ENCODE peak calls at places on chromosome 6, in four cellular contexts. L, T, G and C are unnamed samples.

GRCh38 chr6:56311086-56311485 is 63.7 kb upstream of the COL21A1 start:
- DNase-seq in T (no peak), L (no peak), G (no peak), C (no peak)

GRCh38 chr6:125512621-125513020 is 210.9 kb upstream of the HDDC2 start:
- DNase-seq in L (peak), T (peak), G (no peak), C (no peak)

GRCh38 chr6:132898376-132898775 is 84.0 kb downstream of the RPS12 start:
- DNase-seq in G (no peak), L (no peak), T (no peak), C (no peak)

GRCh38 chr6:138588805-138589434 is 89.6 kb upstream of the NHSL1 start:
- DNase-seq in T (peak), L (peak), G (peak), C (peak)

GRCh38 chr6:81838724-81839425 is 86.4 kb upstream of the TENT5A start:
- DNase-seq in L (peak), G (no peak), T (no peak), C (no peak)

GRCh38 chr6:34809914-34810882 is 18.3 kb downstream of the BLTP3A start:
- DNase-seq in G (no peak), T (no peak), L (no peak), C (no peak)

GRCh38 chr6:100493206-100493888 is 28.6 kb upstream of the SIM1 start:
- DNase-seq in T (no peak), L (no peak), G (no peak), C (no peak)

GRCh38 chr6:87407531-87407895 is 259 bp upstream of the CFAP206 start:
- DNase-seq in L (no peak), G (no peak), T (no peak), C (no peak)

GRCh38 chr6:108961985-108962384 is 113.8 kb downstream of the ARMC2 start:
- DNase-seq in L (no peak), T (no peak), G (no peak), C (no peak)

GRCh38 chr6:35213824-35214756 is at the start of gene SCUBE3:
- DNase-seq in G (peak), T (no peak), L (no peak), C (no peak)

GRCh38 chr6:118810420-118811027 is 83.4 kb upstream of the ASF1A start:
- DNase-seq in L (no peak), G (no peak), T (no peak), C (no peak)

GRCh38 chr6:135423649-135424128 is 73.9 kb downstream of the AHI1 start:
- DNase-seq in T (peak), G (peak), L (peak), C (peak)

GRCh38 chr6:152338335-152339125 is 298.6 kb downstream of the SYNE1 start:
- DNase-seq in L (peak), T (peak), G (peak), C (no peak)

GRCh38 chr6:108002365-108003221 is 44.6 kb upstream of the SEC63 start:
- DNase-seq in G (no peak), T (peak), L (peak), C (no peak)

GRCh38 chr6:42599558-42599957 is 35.7 kb downstream of the UBR2 start:
- DNase-seq in G (no peak), L (no peak), T (no peak), C (no peak)

GRCh38 chr6:42598300-42598699 is 34.5 kb downstream of the UBR2 start:
- DNase-seq in G (no peak), T (no peak), L (no peak), C (no peak)

DNA sequence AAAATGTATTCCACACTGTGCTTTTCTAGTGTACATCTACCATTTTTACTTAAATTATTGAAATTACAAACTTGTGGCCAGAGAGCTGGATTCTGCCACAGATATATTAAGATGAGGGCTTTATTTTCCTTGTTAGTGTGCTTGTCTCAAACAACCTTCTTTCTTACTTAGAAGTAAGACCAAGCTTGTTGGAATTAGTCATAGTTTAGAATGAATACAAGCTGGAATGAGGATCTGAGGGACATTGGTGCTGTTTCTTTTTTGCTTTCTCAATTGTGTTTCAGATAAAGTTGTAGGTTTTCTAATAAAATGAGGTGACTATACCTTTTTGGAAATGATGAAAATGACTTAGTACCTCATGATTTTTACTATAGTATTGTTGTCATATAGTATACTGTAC is 40.3 kb downstream of the UBR2 start:
- DNase-seq in T (no peak), L (no peak), G (no peak), C (no peak)
- TF ChIP-seq POLR2AphosphoS2 in T (no peak), L (no peak), G (no peak), C (no peak)

DNA sequence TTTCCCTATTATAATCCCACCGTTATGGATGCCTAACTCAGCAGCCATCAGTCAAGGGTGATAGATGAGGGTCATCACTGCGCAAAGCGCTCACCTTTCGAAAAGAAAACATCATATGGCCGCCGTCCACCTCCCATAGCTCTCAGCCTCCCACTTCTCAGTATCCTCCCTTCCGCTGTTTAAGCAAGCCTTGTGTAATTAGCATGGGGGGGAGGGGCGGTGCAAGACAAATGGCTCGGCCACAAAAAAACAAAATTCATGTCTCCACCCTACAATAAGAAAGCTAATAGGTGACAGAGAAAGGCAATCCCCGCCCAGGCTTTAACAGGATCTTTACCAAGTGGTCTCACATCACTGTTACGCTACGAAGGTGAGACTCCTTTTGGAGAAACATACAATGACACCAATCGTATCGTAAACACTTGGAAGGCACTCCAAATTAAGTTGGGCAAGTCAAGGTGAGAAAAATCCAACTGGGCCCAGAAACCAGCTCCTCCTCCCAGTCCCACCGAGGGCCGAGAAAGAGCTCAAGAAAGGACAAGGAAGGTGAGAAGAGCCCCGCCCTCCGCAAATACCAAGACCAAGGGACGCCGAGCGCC is 645 bp downstream of the DDX39B start:
- DNase-seq in G (peak), T (peak), L (peak), C (no peak)
- TF ChIP-seq POLR2AphosphoS2 in G (peak), T (no peak), L (no peak), C (no peak)

GRCh38 chr6:69780585-69781178 is 16.1 kb downstream of the LMBRD1 start:
- DNase-seq in L (no peak), T (peak), G (no peak), C (no peak)
- TF ChIP-seq POLR2AphosphoS2 in L (no peak), T (no peak), G (no peak), C (no peak)

GRCh38 chr6:45377041-45377554 is 636 bp downstream of the SUPT3H start:
- DNase-seq in L (peak), T (peak), G (no peak), C (peak)
- TF ChIP-seq POLR2AphosphoS2 in L (no peak), T (no peak), G (no peak), C (no peak)

GRCh38 chr6:155599571-155599970 is 143.9 kb upstream of the NOX3 start:
- DNase-seq in G (no peak), T (no peak), L (no peak), C (no peak)
- TF ChIP-seq POLR2AphosphoS2 in G (no peak), T (no peak), L (no peak), C (no peak)